ENCODE peak calls at places on chromosomes 16 and 17, in five cellular contexts. One of them, this sample, is unnamed.

GRCh38 chr16:89155184-89155679 is 16.3 kb upstream of the CDH15 start:
- DNase-seq in GM12878: no peak
- DNase-seq in K562: no peak
- DNase-seq in HCT116: no peak
- DNase-seq in HepG2: no peak
- DNase-seq in this sample: no peak

GRCh38 chr17:45958994-45959665 is 39.9 kb upstream of the STH start:
- DNase-seq in GM12878: no peak
- DNase-seq in K562: no peak
- DNase-seq in HCT116: no peak
- DNase-seq in HepG2: no peak
- DNase-seq in this sample: no peak

GRCh38 chr16:63578791-63579190 is 1542.6 kb upstream of the CDH8 start:
- DNase-seq in GM12878: no peak
- DNase-seq in K562: no peak
- DNase-seq in HCT116: no peak
- DNase-seq in HepG2: no peak
- DNase-seq in this sample: no peak

GRCh38 chr16:13756411-13756810 is 163.5 kb upstream of the ERCC4 start:
- DNase-seq in GM12878: no peak
- DNase-seq in K562: no peak
- DNase-seq in HCT116: no peak
- DNase-seq in HepG2: no peak
- DNase-seq in this sample: no peak

GRCh38 chr17:43701318-43701743 is 39.6 kb upstream of the MEOX1 start:
- DNase-seq in GM12878: peak; percentile 45
- DNase-seq in K562: no peak
- DNase-seq in HCT116: no peak
- DNase-seq in HepG2: no peak
- DNase-seq in this sample: no peak

GRCh38 chr17:39601010-39601597 is 6.6 kb downstream of the NEUROD2 start:
- DNase-seq in GM12878: no peak
- DNase-seq in K562: no peak
- DNase-seq in HCT116: no peak
- DNase-seq in HepG2: no peak
- DNase-seq in this sample: peak; percentile 86

GRCh38 chr17:55424893-55425540 is 3.4 kb upstream of the MMD start:
- DNase-seq in GM12878: no peak
- DNase-seq in K562: no peak
- DNase-seq in HCT116: no peak
- DNase-seq in HepG2: no peak
- DNase-seq in this sample: no peak

GRCh38 chr17:9905902-9906301 is 831 bp upstream of the RCVRN start:
- DNase-seq in GM12878: no peak
- DNase-seq in K562: peak; percentile 33
- DNase-seq in HCT116: peak; percentile 26
- DNase-seq in HepG2: peak; percentile 3
- DNase-seq in this sample: peak; percentile 77

GRCh38 chr17:57726213-57726612 is 18.9 kb downstream of the CCDC182 start:
- DNase-seq in GM12878: no peak
- DNase-seq in K562: no peak
- DNase-seq in HCT116: no peak
- DNase-seq in HepG2: no peak
- DNase-seq in this sample: no peak

GRCh38 chr17:62653002-62653830 is 25.7 kb downstream of the MRC2 start:
- DNase-seq in GM12878: peak; percentile 64
- DNase-seq in K562: peak; percentile 88
- DNase-seq in HCT116: no peak
- DNase-seq in HepG2: no peak
- DNase-seq in this sample: peak; percentile 93

GRCh38 chr17:43936434-43936833 is 5.8 kb downstream of the PPY start:
- DNase-seq in GM12878: no peak
- DNase-seq in K562: no peak
- DNase-seq in HCT116: no peak
- DNase-seq in HepG2: no peak
- DNase-seq in this sample: no peak

GRCh38 chr17:20206591-20206990 is 197.4 kb downstream of the SPECC1 start:
- DNase-seq in GM12878: no peak
- DNase-seq in K562: no peak
- DNase-seq in HCT116: no peak
- DNase-seq in HepG2: no peak
- DNase-seq in this sample: no peak

GRCh38 chr16:57045694-57046381 is 46.5 kb upstream of the CPNE2 start:
- DNase-seq in GM12878: peak; percentile 55
- DNase-seq in K562: peak; percentile 65
- DNase-seq in HCT116: peak; percentile 21
- DNase-seq in HepG2: peak; percentile 71
- DNase-seq in this sample: peak; percentile 84

GRCh38 chr17:83177611-83178532 is 98.5 kb downstream of the METRNL start:
- DNase-seq in GM12878: no peak
- DNase-seq in K562: no peak
- DNase-seq in HCT116: no peak
- DNase-seq in HepG2: no peak
- DNase-seq in this sample: no peak

GRCh38 chr17:39920218-39921210 is 2.1 kb upstream of the GSDMB start:
- DNase-seq in GM12878: no peak
- DNase-seq in K562: no peak
- DNase-seq in HCT116: no peak
- DNase-seq in HepG2: no peak
- DNase-seq in this sample: peak; percentile 19

GRCh38 chr17:76467366-76467765 is at the start of gene AANAT:
- DNase-seq in GM12878: no peak
- DNase-seq in K562: no peak
- DNase-seq in HCT116: no peak
- DNase-seq in HepG2: no peak
- DNase-seq in this sample: no peak

GRCh38 chr17:343875-344752 is 8.5 kb downstream of the RPH3AL start:
- DNase-seq in GM12878: no peak
- DNase-seq in K562: no peak
- DNase-seq in HCT116: no peak
- DNase-seq in HepG2: no peak
- DNase-seq in this sample: no peak

GRCh38 chr17:74335529-74336062 is 9.6 kb downstream of the KIF19 start:
- DNase-seq in GM12878: no peak
- DNase-seq in K562: no peak
- DNase-seq in HCT116: no peak
- DNase-seq in HepG2: no peak
- DNase-seq in this sample: no peak

GRCh38 chr16:74753180-74753579 is 21.4 kb downstream of the FA2H start:
- DNase-seq in GM12878: no peak
- DNase-seq in K562: no peak
- DNase-seq in HCT116: no peak
- DNase-seq in HepG2: no peak
- DNase-seq in this sample: no peak

GRCh38 chr16:66968847-66969246 is 7.8 kb downstream of the CES3 start:
- DNase-seq in GM12878: no peak
- DNase-seq in K562: no peak
- DNase-seq in HCT116: no peak
- DNase-seq in HepG2: no peak
- DNase-seq in this sample: no peak

GRCh38 chr17:10316986-10317834 is 55.6 kb downstream of the MYH13 start:
- DNase-seq in GM12878: no peak
- DNase-seq in K562: peak; percentile 40
- DNase-seq in HCT116: peak; percentile 31
- DNase-seq in HepG2: peak; percentile 20
- DNase-seq in this sample: peak; percentile 80

GRCh38 chr16:70661918-70662641 is 15.7 kb downstream of the IL34 start:
- DNase-seq in GM12878: no peak
- DNase-seq in K562: no peak
- DNase-seq in HCT116: no peak
- DNase-seq in HepG2: no peak
- DNase-seq in this sample: no peak

GRCh38 chr16:86492267-86492960 is 17.9 kb upstream of the FOXF1 start:
- DNase-seq in GM12878: no peak
- DNase-seq in K562: no peak
- DNase-seq in HCT116: no peak
- DNase-seq in HepG2: no peak
- DNase-seq in this sample: no peak

GRCh38 chr17:13017623-13018462 is at the start of gene ELAC2:
- DNase-seq in GM12878: peak; percentile 88
- DNase-seq in K562: peak; percentile 95
- DNase-seq in HCT116: peak; percentile 97
- DNase-seq in HepG2: peak; percentile 97
- DNase-seq in this sample: peak; percentile 99

GRCh38 chr17:32971171-32971570 is 20.5 kb upstream of the SPACA3 start:
- DNase-seq in GM12878: peak; percentile 56
- DNase-seq in K562: peak; percentile 95
- DNase-seq in HCT116: no peak
- DNase-seq in HepG2: no peak
- DNase-seq in this sample: no peak

GRCh38 chr16:12971216-12971615 is 69.8 kb downstream of the SHISA9 start:
- DNase-seq in GM12878: no peak
- DNase-seq in K562: peak; percentile 43
- DNase-seq in HCT116: no peak
- DNase-seq in HepG2: no peak
- DNase-seq in this sample: no peak

GRCh38 chr17:47733414-47734288 is 615 bp downstream of the TBX21 start:
- DNase-seq in GM12878: no peak
- DNase-seq in K562: no peak
- DNase-seq in HCT116: no peak
- DNase-seq in HepG2: no peak
- DNase-seq in this sample: peak; percentile 55
- TF ChIP-seq EZH2 in GM12878: no peak
- TF ChIP-seq EZH2 in K562: no peak
- TF ChIP-seq EZH2 in HCT116: no peak
- TF ChIP-seq EZH2 in HepG2: peak; percentile 96
- TF ChIP-seq EZH2 in this sample: peak; percentile 87

GRCh38 chr16:10959161-10959560 is 14.8 kb downstream of the CLEC16A start:
- DNase-seq in GM12878: no peak
- DNase-seq in K562: no peak
- DNase-seq in HCT116: no peak
- DNase-seq in HepG2: no peak
- DNase-seq in this sample: no peak
- TF ChIP-seq REST in GM12878: no peak
- TF ChIP-seq REST in K562: no peak
- TF ChIP-seq REST in HCT116: no peak
- TF ChIP-seq REST in HepG2: no peak
- TF ChIP-seq REST in this sample: no peak

DNA sequence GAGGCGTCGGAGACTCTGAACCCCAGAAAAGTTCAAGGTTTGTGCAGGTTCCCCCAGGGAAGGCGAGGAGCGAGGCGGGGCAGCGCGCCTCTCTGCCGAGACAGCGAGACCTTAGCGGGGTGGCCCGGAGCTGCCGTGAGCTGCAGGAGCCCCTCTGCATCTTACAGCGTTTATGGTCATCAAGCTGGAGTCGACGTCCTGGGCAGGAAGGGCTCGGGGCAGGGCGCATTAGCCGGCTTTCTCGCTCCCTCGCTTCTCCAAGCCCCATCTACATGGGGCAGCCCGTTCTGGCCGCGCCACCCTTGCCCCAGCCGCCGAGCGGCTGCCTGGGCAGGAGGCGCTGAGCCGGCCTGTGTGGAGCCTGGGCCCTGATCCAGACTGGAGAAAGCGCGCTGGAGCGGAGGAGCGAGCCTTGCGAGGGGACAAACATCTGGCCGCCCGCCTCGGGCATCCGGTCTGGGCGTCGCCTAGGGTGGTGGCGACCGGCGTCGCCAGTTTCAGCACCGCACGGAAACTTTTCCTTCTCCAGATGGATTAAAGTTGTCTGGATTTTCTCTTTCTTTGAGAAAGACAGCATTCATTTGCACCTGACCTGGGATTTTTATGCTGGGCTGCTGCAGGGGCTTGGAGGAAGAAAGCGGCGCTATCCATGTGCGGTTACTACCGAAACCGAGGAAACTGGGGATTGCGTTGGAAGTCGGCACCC is 750 bp downstream of the TMEM132E start:
- DNase-seq in GM12878: no peak
- DNase-seq in K562: no peak
- DNase-seq in HCT116: no peak
- DNase-seq in HepG2: no peak
- DNase-seq in this sample: peak; percentile 72
- TF ChIP-seq EZH2 in GM12878: no peak
- TF ChIP-seq EZH2 in K562: no peak
- TF ChIP-seq EZH2 in HCT116: no peak
- TF ChIP-seq EZH2 in HepG2: no peak
- TF ChIP-seq EZH2 in this sample: peak; percentile 96

DNA sequence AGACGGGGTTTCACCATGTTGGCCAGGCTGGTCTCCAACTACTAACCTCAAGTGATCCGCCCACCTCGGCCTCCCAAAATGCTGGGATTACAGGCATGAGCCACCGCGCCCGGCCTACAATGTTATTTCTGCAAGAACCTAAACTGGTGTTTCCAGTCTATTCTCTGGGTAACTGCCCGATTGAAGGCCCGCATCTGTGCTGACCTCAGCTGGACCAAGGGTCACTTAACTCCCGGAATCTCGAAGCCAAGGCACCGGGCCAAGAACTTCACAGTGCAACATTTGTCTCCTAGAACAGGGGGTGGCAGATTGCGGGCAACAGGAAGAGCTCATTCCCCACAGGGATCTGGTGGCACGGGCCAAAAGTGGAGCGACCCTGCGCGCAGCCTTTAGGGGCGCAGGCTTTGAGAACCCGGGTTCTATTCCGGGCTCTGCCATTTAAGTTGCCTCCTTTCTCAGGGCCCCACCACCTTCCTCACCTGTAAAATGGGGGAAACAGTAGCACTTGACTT is 785 bp downstream of the SHMT1 start:
- DNase-seq in GM12878: no peak
- DNase-seq in K562: peak; percentile 25
- DNase-seq in HCT116: no peak
- DNase-seq in HepG2: peak; percentile 76
- DNase-seq in this sample: peak; percentile 50
- TF ChIP-seq REST in GM12878: no peak
- TF ChIP-seq REST in K562: no peak
- TF ChIP-seq REST in HCT116: no peak
- TF ChIP-seq REST in HepG2: no peak
- TF ChIP-seq REST in this sample: no peak

DNA sequence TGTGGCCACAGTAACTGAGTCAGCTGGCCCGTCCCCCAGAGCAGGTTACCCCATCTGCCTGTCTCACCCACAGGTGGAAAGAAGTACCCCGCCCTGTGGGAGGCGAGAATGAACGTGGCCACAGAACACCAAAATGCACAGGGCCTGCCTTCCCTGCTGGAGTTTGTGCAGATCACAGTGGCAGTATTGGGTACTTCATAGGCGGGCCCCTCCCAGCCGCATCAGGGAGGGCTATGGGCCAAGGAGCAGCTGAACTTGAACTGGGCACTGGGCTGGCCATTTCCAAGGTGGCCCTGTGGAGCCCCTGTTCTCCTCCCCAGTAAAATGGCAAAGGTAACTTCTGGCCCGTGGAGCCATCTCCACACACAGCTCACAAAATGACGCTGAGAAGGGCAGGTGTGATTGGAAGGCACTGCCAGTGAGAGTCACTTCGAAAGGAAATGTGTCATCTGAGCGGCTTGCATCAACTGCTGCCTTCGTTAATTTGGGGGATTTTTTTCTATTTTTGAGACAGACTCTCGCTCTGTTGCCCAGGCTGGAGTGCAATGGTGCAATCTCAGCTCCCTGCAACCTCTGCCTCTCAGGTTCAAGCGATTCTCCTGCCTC is 162.9 kb downstream of the ENGASE start:
- DNase-seq in GM12878: no peak
- DNase-seq in K562: no peak
- DNase-seq in HCT116: no peak
- DNase-seq in HepG2: no peak
- DNase-seq in this sample: no peak
- TF ChIP-seq EZH2 in GM12878: no peak
- TF ChIP-seq EZH2 in K562: no peak
- TF ChIP-seq EZH2 in HCT116: no peak
- TF ChIP-seq EZH2 in HepG2: no peak
- TF ChIP-seq EZH2 in this sample: no peak

This sample was measured in GM23338.